ENCODE peak calls at places on chromosomes 2 and 18, in eight cellular contexts. U is transverse colon, M is stomach, S is H1, F is HCT116, L is endothelial cell of umbilical vein, H is prostate gland, Q is GM12891. E is an unnamed sample.

GRCh38 chr2:9107168-9108025 is 99.2 kb upstream of the ASAP2 start:
- DNase-seq in Q (no peak), U (peak), L (no peak), S (no peak), F (no peak), M (peak), H (no peak), E (no peak)

GRCh38 chr18:42064109-42064508 is 109.1 kb downstream of the PIK3C3 start:
- DNase-seq in L (no peak), S (no peak), F (no peak), M (no peak), H (no peak), Q (no peak), U (no peak), E (no peak)

GRCh38 chr18:26088482-26088881 is 1.9 kb downstream of the SS18 start:
- DNase-seq in U (no peak), F (no peak), S (no peak), L (peak), M (no peak), Q (no peak), H (no peak), E (no peak)

GRCh38 chr2:240520143-240520973 is 37.4 kb downstream of the ANKMY1 start:
- DNase-seq in S (peak), Q (no peak), M (no peak), L (no peak), H (no peak), F (no peak), U (no peak), E (peak)

GRCh38 chr18:331231-331771 is 63.5 kb upstream of the THOC1 start:
- DNase-seq in L (no peak), S (no peak), M (no peak), F (no peak), H (no peak), Q (no peak), U (no peak), E (no peak)

GRCh38 chr18:37419272-37419671 is 146.3 kb downstream of the CELF4 start:
- DNase-seq in Q (no peak), S (no peak), F (no peak), M (no peak), L (no peak), U (no peak), H (no peak), E (no peak)

GRCh38 chr2:216860738-216861137 is 874 bp upstream of the TNP1 start:
- DNase-seq in U (no peak), H (no peak), F (no peak), M (no peak), Q (no peak), L (no peak), S (no peak), E (no peak)

GRCh38 chr2:204825054-204825453 is 279.8 kb downstream of the PARD3B start:
- DNase-seq in U (no peak), F (no peak), Q (no peak), H (no peak), M (no peak), L (no peak), S (no peak), E (no peak)

GRCh38 chr2:217972490-217972889 is 30.3 kb downstream of the TNS1 start:
- DNase-seq in Q (no peak), F (no peak), H (no peak), S (no peak), U (no peak), M (no peak), L (no peak), E (peak)

GRCh38 chr2:178579006-178579405 is 98.7 kb downstream of the PLEKHA3 start:
- DNase-seq in L (no peak), M (no peak), F (no peak), H (no peak), S (no peak), Q (no peak), U (no peak), E (no peak)

GRCh38 chr2:7437716-7438648 is 520.8 kb downstream of the RNF144A start:
- DNase-seq in L (no peak), Q (no peak), M (no peak), H (no peak), F (no peak), S (no peak), U (no peak), E (no peak)

GRCh38 chr2:10169581-10169980 is 47.0 kb downstream of the RRM2 start:
- DNase-seq in S (no peak), F (no peak), L (peak), U (no peak), H (no peak), M (no peak), Q (no peak), E (peak)

GRCh38 chr2:41194235-41194634 is 742.3 kb upstream of the SLC8A1 start:
- DNase-seq in M (peak), F (no peak), U (no peak), L (peak), S (no peak), H (no peak), Q (no peak), E (no peak)

GRCh38 chr2:39435974-39436591 is 1.0 kb downstream of the MAP4K3 start:
- DNase-seq in U (no peak), L (peak), Q (no peak), M (no peak), H (peak), S (no peak), F (no peak), E (no peak)

GRCh38 chr2:17610521-17610920 is 70.0 kb downstream of the VSNL1 start:
- DNase-seq in F (no peak), M (no peak), S (no peak), L (no peak), U (no peak), Q (no peak), H (no peak), E (no peak)

GRCh38 chr18:79982736-79983135 is 5.6 kb downstream of the TXNL4A start:
- DNase-seq in H (no peak), Q (no peak), U (no peak), M (no peak), F (no peak), L (no peak), S (no peak), E (no peak)
- TF ChIP-seq POLR2AphosphoS5 in H (no peak), Q (no peak), U (no peak), M (no peak), F (no peak), L (no peak), S (no peak), E (no peak)

GRCh38 chr2:70084973-70085710 is 2.1 kb upstream of the PCBP1 start:
- DNase-seq in H (peak), S (peak), U (peak), M (peak), Q (no peak), F (peak), L (no peak), E (peak)

GRCh38 chr2:70087703-70088507 is 628 bp downstream of the PCBP1 start:
- DNase-seq in Q (no peak), L (peak), U (peak), F (no peak), M (peak), H (peak), S (peak), E (peak)

GRCh38 chr2:70085711-70086277 is 1.5 kb upstream of the PCBP1 start:
- DNase-seq in S (peak), L (peak), Q (no peak), H (no peak), U (no peak), M (no peak), F (no peak), E (no peak)

GRCh38 chr2:70086838-70087702 is at the start of gene PCBP1:
- DNase-seq in L (peak), M (peak), S (peak), U (peak), H (peak), F (peak), Q (peak), E (peak)

DNA sequence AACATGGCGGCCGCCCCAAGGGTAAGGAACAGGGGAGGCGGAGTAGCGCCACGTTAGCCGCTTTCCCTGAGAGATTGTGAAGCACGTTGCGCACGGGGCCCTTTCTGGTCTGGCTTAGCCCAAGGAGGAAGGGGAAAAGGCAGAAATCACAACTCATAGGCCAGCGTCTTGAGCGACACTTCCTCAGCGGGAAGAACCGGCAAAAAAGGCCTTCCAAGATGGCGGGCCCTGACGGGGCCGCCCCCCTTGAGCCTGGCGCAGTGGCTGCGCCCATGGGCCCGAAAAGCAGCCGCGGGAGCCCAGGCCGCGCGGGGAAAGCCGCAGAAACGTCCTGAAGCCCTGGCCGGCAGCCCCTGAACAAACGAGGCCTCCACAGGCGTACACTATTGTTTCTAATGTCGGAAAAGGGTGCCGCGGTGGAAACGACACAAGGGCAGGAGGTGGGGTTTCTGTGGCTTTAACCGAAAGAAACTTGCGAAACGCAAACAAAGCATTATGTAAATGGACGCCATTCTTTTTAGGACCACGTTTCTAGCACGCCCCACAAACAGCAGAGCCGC is 919 bp upstream of the PCBP1 start:
- DNase-seq in L (peak), U (peak), S (peak), Q (no peak), M (peak), F (peak), H (peak), E (peak)
- TF ChIP-seq POLR2A in L (no peak), U (no peak), S (no peak), Q (peak), M (no peak), F (peak), H (no peak), E (no peak)

GRCh38 chr2:46731280-46731679 is 184.3 kb downstream of the MCFD2 start:
- DNase-seq in H (no peak), M (no peak), U (no peak), Q (no peak), L (no peak), F (no peak), S (no peak), E (no peak)
- TF ChIP-seq POLR2AphosphoS5 in H (no peak), M (no peak), U (no peak), Q (no peak), L (no peak), F (no peak), S (no peak), E (no peak)

GRCh38 chr2:161414385-161415040 is 1.6 kb upstream of the TBR1 start:
- DNase-seq in S (peak), L (peak), H (no peak), M (no peak), U (peak), F (no peak), Q (no peak), E (peak)
- TF ChIP-seq POLR2A in S (no peak), L (no peak), H (no peak), M (no peak), U (no peak), F (no peak), Q (no peak), E (no peak)

GRCh38 chr18:59514193-59514592 is 155.1 kb upstream of the LMAN1 start:
- DNase-seq in L (peak), F (no peak), H (no peak), S (no peak), M (no peak), U (peak), Q (no peak), E (no peak)

GRCh38 chr18:59515147-59515546 is 156.1 kb upstream of the LMAN1 start:
- DNase-seq in S (no peak), M (no peak), Q (no peak), H (no peak), F (no peak), U (no peak), L (no peak), E (no peak)

GRCh38 chr18:59517446-59518171 is 158.5 kb upstream of the LMAN1 start:
- DNase-seq in M (no peak), H (no peak), F (no peak), U (no peak), S (peak), Q (no peak), L (peak), E (no peak)

GRCh38 chr18:59518705-59519104 is 159.6 kb upstream of the LMAN1 start:
- DNase-seq in Q (no peak), M (no peak), L (no peak), U (no peak), H (no peak), F (no peak), S (no peak), E (no peak)

DNA sequence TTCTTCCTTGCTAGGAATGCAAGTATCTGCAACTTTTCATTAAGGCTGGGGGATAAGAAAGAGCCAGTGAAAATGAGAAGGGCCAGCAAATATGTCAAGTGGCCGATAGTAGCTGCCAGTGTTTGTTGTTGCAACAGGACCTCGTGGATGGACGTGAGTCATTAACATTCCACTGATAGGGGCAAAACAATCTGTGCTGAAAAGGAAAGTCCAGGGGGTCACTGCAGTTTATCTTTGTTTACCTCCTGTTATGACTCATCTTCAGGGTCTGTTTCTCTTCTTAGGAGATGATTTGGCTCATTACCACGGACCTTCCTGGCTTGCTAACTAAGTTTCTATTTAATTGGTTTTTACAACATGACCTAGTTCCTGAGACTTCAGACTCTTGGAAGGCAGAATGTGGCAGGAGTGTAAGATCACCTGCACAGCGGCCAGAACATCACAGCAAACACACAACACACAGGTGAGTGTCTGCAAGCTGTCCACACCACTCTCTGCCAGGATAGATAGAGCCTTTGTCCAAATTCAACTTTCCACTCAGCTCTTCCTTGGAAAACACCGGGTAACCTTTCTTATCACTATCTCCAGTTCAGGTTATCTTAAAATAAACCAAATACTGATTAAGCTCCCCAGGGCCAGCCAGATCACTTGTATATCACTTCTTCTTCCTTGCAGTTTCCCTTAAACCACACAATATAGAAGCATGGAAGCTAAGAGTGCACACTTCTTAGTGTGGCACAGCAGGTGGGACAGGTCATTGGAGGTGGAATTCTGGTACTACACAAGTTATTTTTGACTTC is 157.5 kb upstream of the LMAN1 start:
- DNase-seq in H (no peak), Q (no peak), M (no peak), U (peak), L (peak), S (no peak), F (no peak), E (no peak)
- TF ChIP-seq POLR2AphosphoS5 in H (peak), Q (no peak), M (peak), U (peak), L (peak), S (no peak), F (no peak), E (no peak)

GRCh38 chr2:36059684-36060083 is 295.9 kb upstream of the CRIM1 start:
- DNase-seq in H (no peak), U (no peak), F (no peak), M (no peak), S (no peak), Q (no peak), L (peak), E (no peak)
- TF ChIP-seq POLR2A in H (no peak), U (no peak), F (no peak), M (no peak), S (no peak), Q (no peak), L (no peak), E (no peak)